ENCODE peak calls at places on chromosomes 5 and 9, in eight cellular contexts. U is left ventricle myocardium inferior, R is cardiac muscle cell, Z is tibial artery, I is fibroblast of lung, J is testis, T is Peyer's patch, W is transverse colon. P is an unnamed sample.

GRCh38 chr5:81755320-81755719 is 4.4 kb upstream of the SSBP2 start:
- DNase-seq in U (peak; percentile 31), R (peak; percentile 86), Z (peak; percentile 75), I (peak; percentile 94), J (peak; percentile 68), T (no peak), W (peak; percentile 22), P (peak; percentile 80)

GRCh38 chr5:149439899-149440655 is 61.0 kb upstream of the IL17B start:
- DNase-seq in U (no peak), R (no peak), Z (no peak), I (peak; percentile 81), J (no peak), T (peak; percentile 79), W (peak; percentile 85), P (no peak)

GRCh38 chr5:61869333-61869732 is 436.7 kb upstream of the KIF2A start:
- DNase-seq in U (no peak), R (no peak), Z (no peak), I (no peak), J (no peak), T (no peak), W (no peak), P (no peak)

GRCh38 chr5:155562153-155562552 is 548.6 kb downstream of the KIF4B start:
- DNase-seq in U (no peak), R (no peak), Z (no peak), I (no peak), J (no peak), T (no peak), W (no peak), P (no peak)

GRCh38 chr5:33817301-33817700 is 74.5 kb downstream of the ADAMTS12 start:
- DNase-seq in U (no peak), R (no peak), Z (no peak), I (peak; percentile 76), J (no peak), T (no peak), W (no peak), P (no peak)

GRCh38 chr5:10987881-10988504 is 227.0 kb upstream of the DAP start:
- DNase-seq in U (peak; percentile 76), R (peak; percentile 2), Z (peak; percentile 31), I (peak; percentile 10), J (peak; percentile 82), T (peak; percentile 69), W (peak; percentile 62), P (no peak)

GRCh38 chr9:25602366-25603044 is 75.7 kb downstream of the TUSC1 start:
- DNase-seq in U (no peak), R (no peak), Z (no peak), I (no peak), J (no peak), T (no peak), W (no peak), P (no peak)

GRCh38 chr9:2709645-2710101 is 7.6 kb upstream of the KCNV2 start:
- DNase-seq in U (no peak), R (no peak), Z (no peak), I (no peak), J (no peak), T (no peak), W (no peak), P (no peak)

GRCh38 chr9:134068742-134069535 is 1.1 kb upstream of the BRD3 start:
- DNase-seq in U (peak; percentile 16), R (no peak), Z (no peak), I (no peak), J (no peak), T (peak; percentile 50), W (no peak), P (peak; percentile 65)

GRCh38 chr9:98887918-98888510 is 55.7 kb upstream of the COL15A1 start:
- DNase-seq in U (no peak), R (peak; percentile 55), Z (no peak), I (peak; percentile 30), J (no peak), T (no peak), W (no peak), P (no peak)

GRCh38 chr9:133768859-133769510 is 30.8 kb upstream of the SARDH start:
- DNase-seq in U (no peak), R (no peak), Z (no peak), I (no peak), J (peak; percentile 14), T (peak; percentile 28), W (no peak), P (peak; percentile 66)

DNA sequence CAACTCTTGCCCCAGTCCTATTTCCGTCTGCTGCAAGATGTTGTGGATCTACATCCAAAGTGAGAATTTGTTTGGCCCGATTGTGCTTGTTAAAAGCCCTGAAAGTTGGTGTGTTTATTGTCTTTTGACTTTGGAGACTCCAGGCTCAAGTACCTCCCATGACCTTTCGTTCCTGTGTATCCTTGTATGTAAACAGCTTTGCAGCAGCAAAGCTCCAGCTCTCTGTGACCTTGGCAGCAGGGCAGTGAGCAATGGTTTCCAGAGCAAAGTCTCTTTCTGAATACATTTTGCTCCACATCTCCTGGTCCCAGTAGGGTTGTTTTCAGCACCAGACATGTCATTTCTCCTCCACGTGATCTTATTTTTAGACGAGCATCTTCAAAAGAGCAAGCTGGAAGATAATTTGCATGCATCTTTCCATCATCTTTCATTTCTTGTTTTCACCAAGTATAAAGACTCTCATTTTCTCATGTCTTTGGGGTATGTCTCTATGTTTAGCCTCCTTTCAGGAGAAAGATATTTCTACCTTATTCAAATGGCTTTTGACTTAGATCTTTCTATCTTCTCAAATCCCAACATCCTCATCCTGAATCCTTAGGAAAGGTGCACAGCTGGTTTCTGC is 68.1 kb upstream of the ERCC6L2 start:
- DNase-seq in U (no peak), R (no peak), Z (peak; percentile 34), I (no peak), J (peak; percentile 83), T (no peak), W (no peak), P (no peak)
- H3K27ac ChIP-seq in U (peak overlapping the region; percentile 70), R (no peak overlapping the region), Z (peak overlapping the region; percentile 58), I (no peak overlapping the region), J (peak overlapping the region; percentile 51), T (peak overlapping the region; percentile 53), W (peak overlapping the region; percentile 68), P (peak overlapping the region; percentile 48)

GRCh38 chr5:15499528-15500325 is at the start of gene FBXL7:
- DNase-seq in U (peak; percentile 85), R (peak; percentile 87), Z (peak; percentile 79), I (peak; percentile 80), J (peak; percentile 87), T (peak; percentile 61), W (peak; percentile 55), P (peak; percentile 87)

GRCh38 chr5:15500326-15500958 is 462 bp downstream of the FBXL7 start:
- DNase-seq in U (peak; percentile 65), R (peak; percentile 55), Z (peak; percentile 54), I (peak; percentile 58), J (peak; percentile 46), T (peak; percentile 53), W (peak; percentile 20), P (peak; percentile 81)

GRCh38 chr5:15496886-15497285 is 3.1 kb upstream of the FBXL7 start:
- DNase-seq in U (no peak), R (no peak), Z (no peak), I (no peak), J (no peak), T (no peak), W (no peak), P (no peak)

GRCh38 chr5:15502208-15502607 is 2.2 kb downstream of the FBXL7 start:
- DNase-seq in U (no peak), R (peak; percentile 68), Z (no peak), I (peak; percentile 61), J (no peak), T (no peak), W (no peak), P (no peak)

DNA sequence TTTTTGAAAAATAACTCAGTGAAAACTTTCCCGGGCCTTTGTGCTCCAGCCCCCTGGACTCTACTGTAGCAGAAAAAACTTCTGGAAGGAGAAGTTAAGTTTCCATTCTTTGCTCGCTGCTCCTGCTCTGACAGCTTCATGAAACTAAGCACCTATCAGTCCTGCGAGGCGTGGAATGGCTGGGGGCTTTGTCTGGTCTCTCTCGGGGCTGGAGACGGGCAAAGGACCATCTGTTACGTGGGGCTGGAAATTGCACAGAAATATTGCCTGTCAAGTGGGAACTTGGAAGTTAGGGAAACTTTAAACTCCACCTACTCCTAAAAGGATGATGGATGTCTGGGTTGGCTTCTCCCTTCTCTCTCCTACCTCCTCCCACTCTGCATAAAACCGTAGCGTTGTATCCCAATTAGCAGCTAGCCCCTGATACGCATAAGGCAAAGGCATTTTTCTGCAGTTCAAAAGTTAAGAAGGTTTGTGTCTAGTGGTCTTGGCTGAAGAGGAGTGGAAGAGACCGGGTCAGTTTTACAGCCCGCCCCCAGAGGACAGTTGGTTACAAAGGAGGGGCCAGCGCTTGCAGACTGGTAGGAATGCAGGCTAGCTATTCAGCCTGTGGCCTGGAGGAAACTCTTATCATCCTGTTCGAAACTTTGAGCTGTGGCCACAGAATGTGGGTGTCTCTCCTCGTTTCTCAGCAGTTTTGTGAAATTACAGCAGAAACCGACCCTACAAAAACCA is 1.2 kb downstream of the FBXL7 start:
- DNase-seq in U (peak; percentile 52), R (peak; percentile 90), Z (peak; percentile 45), I (peak; percentile 91), J (peak; percentile 73), T (no peak), W (peak; percentile 18), P (peak; percentile 77)
- H3K4me3 ChIP-seq in U (peak overlapping the region; percentile 90), R (peak overlapping the region; percentile 92), Z (peak overlapping the region; percentile 92), I (peak overlapping the region; percentile 86), J (peak overlapping the region; percentile 76), T (peak overlapping the region; percentile 58), W (peak overlapping the region; percentile 72), P (peak overlapping the region; percentile 87)

GRCh38 chr9:123421211-123421585 is 65.2 kb downstream of the CRB2 start:
- DNase-seq in U (no peak), R (no peak), Z (no peak), I (no peak), J (no peak), T (no peak), W (no peak), P (peak; percentile 54)

GRCh38 chr9:123421801-123422455 is 65.9 kb downstream of the CRB2 start:
- DNase-seq in U (no peak), R (no peak), Z (no peak), I (no peak), J (no peak), T (no peak), W (no peak), P (peak; percentile 26)

GRCh38 chr9:123424131-123424530 is 68.1 kb downstream of the CRB2 start:
- DNase-seq in U (peak; percentile 57), R (no peak), Z (no peak), I (no peak), J (no peak), T (no peak), W (no peak), P (peak; percentile 41)

GRCh38 chr9:123423036-123423640 is 67.1 kb downstream of the CRB2 start:
- DNase-seq in U (no peak), R (no peak), Z (no peak), I (no peak), J (no peak), T (no peak), W (no peak), P (no peak)

DNA sequence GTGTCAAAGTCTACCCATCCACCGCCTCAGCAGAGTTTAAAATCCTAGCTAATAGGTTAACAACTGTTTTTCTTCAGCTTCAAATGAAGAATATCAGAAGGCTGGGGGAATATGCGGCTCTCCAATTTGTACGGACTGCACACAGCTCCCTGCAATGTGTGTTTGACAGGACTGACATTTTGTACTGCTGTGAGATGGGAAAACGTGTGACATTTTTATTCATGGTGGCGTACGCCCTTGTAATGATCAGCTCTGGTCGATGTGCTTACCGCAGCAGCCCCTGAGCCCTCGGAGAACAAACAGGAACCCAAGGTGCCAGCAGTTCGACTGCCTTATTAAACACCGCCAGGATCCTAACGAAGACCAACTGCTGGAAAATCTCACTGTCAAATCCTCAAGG is 66.6 kb downstream of the CRB2 start:
- DNase-seq in U (no peak), R (no peak), Z (no peak), I (no peak), J (no peak), T (no peak), W (no peak), P (peak; percentile 11)
- TF ChIP-seq CTCF in U (no peak), R (no peak), Z (no peak), I (no peak), J (no peak), T (no peak), W (no peak), P (no peak)

GRCh38 chr9:129220771-129221170 is 42.7 kb upstream of the IER5L start:
- DNase-seq in U (no peak), R (no peak), Z (no peak), I (no peak), J (no peak), T (no peak), W (no peak), P (no peak)
- H3K27ac ChIP-seq in U (no peak overlapping the region), R (no peak overlapping the region), Z (no peak overlapping the region), I (no peak overlapping the region), J (no peak overlapping the region), T (no peak overlapping the region), W (no peak overlapping the region), P (no peak overlapping the region)